ENCODE peak calls at places on chromosome 9, in seven cellular contexts. J is nephron progenitor cell, P is GM12878, Y is hepatocyte, Z is upper lobe of right lung, C is breast epithelium, A is RWPE1. M is an unnamed sample.

GRCh38 chr9:38393128-38393809 is 767 bp downstream of the ALDH1B1 start:
- DNase-seq in Y (no peak), P (no peak), C (no peak), Z (no peak), A (peak), J (no peak), M (no peak)

GRCh38 chr9:122228191-122228905 is 409 bp downstream of the LHX6 start:
- DNase-seq in A (peak), Y (no peak), C (no peak), Z (no peak), J (peak), P (no peak), M (no peak)

GRCh38 chr9:110579763-110580255 is 268 bp upstream of the SVEP1 start:
- DNase-seq in Z (no peak), A (peak), C (no peak), P (no peak), Y (peak), J (peak), M (no peak)

GRCh38 chr9:8600914-8601680 is 801.5 kb upstream of the DMAC1 start:
- DNase-seq in A (no peak), J (no peak), Z (no peak), C (no peak), Y (peak), P (no peak), M (no peak)

GRCh38 chr9:81522721-81523551 is 166.4 kb downstream of the TLE1 start:
- DNase-seq in C (no peak), Z (no peak), Y (peak), J (no peak), A (peak), P (no peak), M (no peak)

GRCh38 chr9:17793713-17794622 is 215.1 kb downstream of the SH3GL2 start:
- DNase-seq in Z (no peak), J (peak), C (no peak), P (no peak), Y (peak), A (no peak), M (no peak)

GRCh38 chr9:91302831-91303230 is 58.9 kb downstream of the AUH start:
- DNase-seq in P (no peak), C (no peak), Z (no peak), J (no peak), Y (no peak), A (peak), M (peak)

GRCh38 chr9:109012009-109012875 is 1.1 kb downstream of the CTNNAL1 start:
- DNase-seq in P (no peak), Z (peak), J (peak), C (peak), A (peak), Y (peak), M (peak)

GRCh38 chr9:26746357-26747072 is 146.1 kb downstream of the CAAP1 start:
- DNase-seq in A (peak), J (no peak), P (peak), Z (no peak), Y (peak), C (no peak), M (peak)

GRCh38 chr9:2857564-2858198 is 13.8 kb upstream of the PUM3 start:
- DNase-seq in J (peak), Y (peak), Z (no peak), C (peak), P (peak), A (peak), M (no peak)

GRCh38 chr9:29212590-29213373 is 1639.5 kb upstream of the C9orf72 start:
- DNase-seq in J (peak), Z (peak), A (peak), C (no peak), Y (peak), P (no peak), M (no peak)

GRCh38 chr9:29691758-29692407 is 2118.6 kb upstream of the C9orf72 start:
- DNase-seq in J (peak), Y (peak), A (peak), C (no peak), P (no peak), Z (no peak), M (no peak)

GRCh38 chr9:109733690-109734089 is 46.3 kb upstream of the PALM2AKAP2 start:
- DNase-seq in C (no peak), Z (no peak), A (peak), P (no peak), Y (peak), J (no peak), M (peak)

GRCh38 chr9:16726718-16727451 is 143.6 kb downstream of the BNC2 start:
- DNase-seq in C (peak), P (no peak), Y (peak), A (peak), J (peak), Z (peak), M (no peak)

GRCh38 chr9:23826120-23826629 is at the start of gene ELAVL2:
- DNase-seq in A (peak), P (peak), Y (peak), J (peak), Z (peak), C (peak), M (peak)

GRCh38 chr9:109705515-109705914 is 74.5 kb upstream of the PALM2AKAP2 start:
- DNase-seq in C (no peak), J (no peak), Z (no peak), Y (no peak), P (no peak), A (peak), M (no peak)

GRCh38 chr9:130372057-130372456 is 72.7 kb upstream of the ASS1 start:
- DNase-seq in C (no peak), Y (no peak), Z (no peak), A (no peak), J (no peak), P (no peak), M (no peak)

GRCh38 chr9:113886471-113886870 is 10.4 kb downstream of the ZNF618 start:
- DNase-seq in Z (no peak), A (peak), C (no peak), J (no peak), Y (no peak), P (no peak), M (no peak)

GRCh38 chr9:130632841-130633240 is 31.6 kb upstream of the PRDM12 start:
- DNase-seq in J (no peak), C (no peak), A (no peak), Z (no peak), Y (no peak), P (no peak), M (no peak)

GRCh38 chr9:84397822-84398221 is 57.3 kb upstream of the SLC28A3 start:
- DNase-seq in A (peak), Z (no peak), C (no peak), J (peak), P (no peak), Y (no peak), M (no peak)

GRCh38 chr9:113485761-113486115 is 22.2 kb downstream of the RGS3 start:
- DNase-seq in P (no peak), C (no peak), A (no peak), J (no peak), Z (no peak), Y (no peak), M (no peak)

GRCh38 chr9:7119612-7120011 is 361.8 kb downstream of the KDM4C start:
- DNase-seq in Y (no peak), P (no peak), J (no peak), Z (no peak), A (no peak), C (no peak), M (no peak)

DNA sequence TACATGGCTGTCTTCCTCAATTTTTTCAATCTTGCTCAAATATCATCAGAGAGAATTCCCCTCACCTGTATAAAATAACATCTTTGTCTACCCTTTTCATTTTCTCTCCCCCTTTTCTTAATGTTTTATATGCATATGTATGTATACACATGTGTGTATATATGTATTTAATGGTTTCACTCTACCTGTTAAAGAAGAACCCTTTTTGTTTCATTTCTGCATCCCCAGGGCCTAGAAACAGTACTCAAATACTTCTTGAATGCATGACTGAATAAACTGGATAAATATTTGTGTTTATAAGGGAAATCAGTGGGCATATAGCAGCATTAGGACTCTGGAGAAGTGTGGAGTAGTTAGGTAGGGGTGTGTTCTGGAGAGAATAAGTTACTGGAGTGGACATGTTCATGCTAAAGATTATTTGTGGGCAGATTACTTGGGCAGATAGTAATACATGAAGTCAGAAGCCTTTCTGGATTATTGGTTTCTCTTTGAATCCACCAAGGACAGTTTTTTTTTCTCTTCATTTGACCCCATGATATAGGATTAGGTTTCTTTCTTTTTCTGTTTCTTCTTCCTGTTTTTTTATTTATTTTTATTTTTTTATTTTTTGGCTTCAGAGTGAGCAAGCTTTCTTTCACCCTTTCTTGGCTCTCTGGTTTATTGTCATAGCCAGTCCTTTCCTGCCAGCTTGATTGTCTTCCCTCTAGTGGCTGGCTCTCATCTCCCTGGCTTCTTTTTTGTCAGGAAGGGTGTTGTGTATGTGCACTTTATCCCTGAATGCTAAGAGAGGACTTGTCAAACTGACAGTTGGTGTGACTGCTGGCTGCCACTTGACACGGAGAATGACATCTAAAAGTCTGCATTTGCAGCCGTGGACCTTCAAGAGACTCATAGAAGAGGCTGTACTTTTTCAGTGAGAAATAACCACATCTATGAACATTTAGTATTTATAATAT is 89.3 kb downstream of the ZCCHC7 start:
- DNase-seq in J (no peak), Z (no peak), P (no peak), C (no peak), A (no peak), Y (no peak), M (no peak)
- TF ChIP-seq CTCF in J (no peak), Z (no peak), P (peak), C (no peak), A (no peak), Y (no peak), M (no peak)

GRCh38 chr9:35105126-35105525 is 2.2 kb upstream of the STOML2 start:
- DNase-seq in P (no peak), Y (no peak), C (no peak), Z (peak), J (no peak), A (no peak), M (no peak)

GRCh38 chr9:35102465-35102768 is 514 bp downstream of the STOML2 start:
- DNase-seq in A (no peak), Z (no peak), C (no peak), Y (no peak), P (no peak), J (no peak), M (no peak)

GRCh38 chr9:35104586-35104985 is 1.7 kb upstream of the STOML2 start:
- DNase-seq in J (no peak), Y (no peak), C (no peak), A (no peak), P (no peak), Z (peak), M (no peak)

GRCh38 chr9:35103660-35104191 is 795 bp upstream of the STOML2 start:
- DNase-seq in A (no peak), C (no peak), Z (peak), P (no peak), J (no peak), Y (no peak), M (no peak)

GRCh38 chr9:35102769-35103659 is at the start of gene STOML2:
- DNase-seq in P (peak), A (peak), C (peak), Y (peak), J (peak), Z (peak), M (peak)
- TF ChIP-seq CTCF in P (no peak), A (no peak), C (no peak), Y (no peak), J (no peak), Z (no peak), M (no peak)

DNA sequence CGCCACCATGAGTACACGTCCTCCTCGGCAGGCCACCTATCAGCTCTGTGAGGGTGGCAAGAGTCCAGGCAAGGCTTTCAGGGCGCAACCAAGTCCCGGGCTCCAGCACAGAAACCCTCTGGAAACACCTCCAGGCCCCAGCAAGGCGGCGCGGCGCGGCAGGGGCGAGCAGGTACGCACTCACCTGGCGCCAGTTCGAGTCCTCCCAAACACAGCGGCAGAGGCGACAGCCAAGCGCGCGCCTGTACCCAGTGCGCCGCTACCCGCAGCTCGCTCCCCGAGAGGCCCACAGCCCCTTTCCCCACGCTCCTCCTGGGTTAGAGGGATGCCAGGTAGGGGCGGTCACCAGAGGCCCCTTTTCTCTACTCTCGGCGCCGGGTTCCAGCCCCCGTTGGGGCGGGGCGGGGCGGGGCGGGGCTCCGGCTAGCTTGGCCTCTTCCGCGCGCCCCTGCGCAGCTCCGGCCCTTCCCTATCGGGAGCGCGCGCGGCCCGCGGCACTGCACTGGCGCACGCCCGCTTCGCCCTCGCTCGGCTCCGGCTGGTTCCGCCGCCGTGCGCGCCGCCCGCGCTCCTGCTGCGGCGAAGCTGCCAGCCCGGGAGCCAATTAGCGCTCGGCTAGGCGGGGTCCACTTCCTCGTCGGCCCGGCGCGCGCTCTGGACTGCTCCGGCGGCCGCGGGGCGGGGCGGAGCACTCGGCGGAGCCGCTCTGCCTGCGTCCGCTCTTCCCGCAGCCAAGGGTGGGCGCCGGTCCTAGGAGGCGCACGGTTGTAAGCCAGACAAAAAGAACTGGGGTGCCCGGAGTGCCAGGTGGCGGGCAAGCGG is at the start of the genes NMRK1 and OSTF1:
- DNase-seq in Y (peak), A (peak), P (peak), Z (peak), J (peak), C (peak), M (peak)
- TF ChIP-seq CTCF in Y (no peak), A (no peak), P (no peak), Z (no peak), J (no peak), C (no peak), M (no peak)

DNA sequence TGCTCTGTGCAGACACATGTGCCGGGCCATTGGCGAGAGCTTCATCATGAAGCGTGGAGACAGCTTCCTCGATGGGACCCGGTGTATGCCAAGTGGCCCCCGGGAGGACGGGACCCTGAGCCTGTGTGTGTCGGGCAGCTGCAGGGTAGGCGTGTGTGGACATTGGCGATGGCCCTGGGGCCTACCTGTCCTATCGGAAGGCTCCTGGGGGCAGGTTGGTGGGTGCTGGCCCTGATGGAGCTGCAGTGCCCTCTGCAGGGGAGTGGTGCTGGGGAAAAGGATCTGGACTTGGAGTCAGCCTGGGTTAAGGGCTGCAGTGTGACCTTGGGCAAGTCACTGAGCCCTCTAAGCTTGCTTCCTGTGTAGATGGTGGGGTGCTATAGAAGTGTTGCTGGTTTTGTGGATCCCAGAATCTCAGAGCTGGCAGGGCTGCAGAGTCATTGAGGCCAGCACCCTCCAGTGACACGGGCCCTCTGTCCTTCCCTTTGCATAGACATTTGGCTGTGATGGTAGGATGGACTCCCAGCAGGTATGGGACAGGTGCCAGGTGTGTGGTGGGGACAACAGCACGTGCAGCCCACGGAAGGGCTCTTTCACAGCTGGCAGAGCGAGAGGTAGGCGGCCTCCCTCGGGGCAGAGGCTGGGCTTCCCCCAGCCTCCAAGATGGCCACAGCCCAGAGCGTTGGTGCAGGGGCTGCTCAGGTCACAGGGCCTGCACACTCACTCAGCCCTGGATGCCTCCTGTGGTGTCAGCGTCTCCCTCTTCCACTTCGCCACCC is 15.8 kb downstream of the ADAMTS13 start:
- DNase-seq in A (no peak), P (no peak), J (no peak), Y (no peak), Z (no peak), C (no peak), M (no peak)
- TF ChIP-seq CTCF in A (no peak), P (peak), J (no peak), Y (peak), Z (no peak), C (no peak), M (peak)

DNA sequence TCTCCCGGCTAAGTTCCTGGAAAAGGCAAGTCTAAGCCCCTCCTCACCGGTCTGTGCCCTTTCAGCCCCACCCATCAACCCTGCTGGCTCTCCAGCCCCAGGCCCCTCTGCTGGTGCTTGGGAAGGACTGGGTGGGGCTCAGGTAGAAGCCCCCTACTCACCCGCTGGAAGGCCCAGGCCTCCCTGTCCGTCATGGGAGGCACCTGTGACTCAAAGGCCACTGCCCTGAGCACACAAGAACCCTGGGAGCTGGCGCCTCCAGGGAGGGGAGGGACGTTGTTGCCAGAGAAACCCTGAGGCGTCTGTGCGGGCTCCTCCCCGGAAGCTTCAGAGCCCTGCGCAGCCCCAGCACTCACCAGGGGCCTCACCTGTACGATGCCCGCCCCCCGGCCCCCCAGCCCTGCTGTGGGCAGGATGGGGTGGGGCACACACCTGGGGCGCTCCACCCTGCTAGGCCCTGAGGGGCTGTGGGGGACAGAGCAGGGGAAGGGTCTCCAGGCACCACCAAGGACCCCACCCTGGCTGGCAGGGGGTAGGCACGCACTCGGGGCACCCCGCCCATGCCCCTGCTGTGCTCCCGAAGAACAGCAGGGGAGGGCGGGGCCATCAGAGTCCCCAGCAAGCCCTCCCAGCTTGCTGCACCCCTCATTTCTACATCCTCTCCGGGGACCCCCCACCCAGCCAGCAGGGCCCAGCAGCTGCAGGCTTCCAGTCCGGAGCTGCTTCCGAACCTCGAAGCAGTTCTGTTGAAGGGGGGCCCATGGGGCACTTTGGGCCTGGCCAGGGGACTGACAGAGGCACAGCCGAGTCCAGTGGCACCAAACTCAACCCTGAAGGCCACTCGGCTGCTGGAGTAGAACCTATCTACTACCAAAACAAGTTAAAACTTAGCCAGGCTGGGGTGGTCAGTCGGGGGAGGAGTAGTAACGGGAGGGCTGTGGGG is 7.8 kb upstream of the CCDC187 start:
- DNase-seq in A (peak), Y (peak), Z (no peak), J (no peak), C (no peak), P (no peak), M (no peak)
- TF ChIP-seq CTCF in A (no peak), Y (no peak), Z (no peak), J (no peak), C (no peak), P (no peak), M (no peak)

GRCh38 chr9:115694014-115694413 is 459.6 kb upstream of the PAPPA start:
- DNase-seq in Z (no peak), J (peak), A (no peak), Y (peak), P (no peak), C (no peak), M (peak)
- TF ChIP-seq CTCF in Z (peak), J (peak), A (no peak), Y (peak), P (no peak), C (no peak), M (peak)

GRCh38 chr9:101372327-101373118 is 12.3 kb downstream of the BAAT start:
- DNase-seq in Z (no peak), P (no peak), C (no peak), Y (no peak), A (no peak), J (no peak), M (no peak)
- TF ChIP-seq CTCF in Z (no peak), P (no peak), C (no peak), Y (no peak), A (no peak), J (no peak), M (no peak)

M was measured in kidney epithelial cell.